ENCODE peak calls at places on chromosomes 7 and 10, in four cellular contexts. J is HT1080, N is GM12892, Y is fibroblast of pulmonary artery. Z is an unnamed sample.

GRCh38 chr10:51806079-51806835 is 106.9 kb upstream of the CSTF2T start:
- DNase-seq in J (no peak), N (no peak), Y (no peak), Z (no peak)

GRCh38 chr7:92629779-92630178 is 39.6 kb upstream of the FAM133B start:
- DNase-seq in J (no peak), N (no peak), Y (no peak), Z (no peak)

GRCh38 chr10:22321831-22322662 is 1.1 kb downstream of the BMI1 start:
- DNase-seq in J (peak; percentile 15), N (no peak), Y (no peak), Z (peak; percentile 39)

GRCh38 chr7:34207810-34208209 is 302.5 kb downstream of the BMPER start:
- DNase-seq in J (no peak), N (no peak), Y (no peak), Z (no peak)

GRCh38 chr10:22666287-22667092 is 47.9 kb downstream of the PIP4K2A start:
- DNase-seq in J (peak; percentile 20), N (no peak), Y (peak; percentile 57), Z (no peak)

GRCh38 chr7:128422856-128423255 is 13.1 kb upstream of the IMPDH1 start:
- DNase-seq in J (no peak), N (no peak), Y (no peak), Z (no peak)

GRCh38 chr7:42227523-42227922 is 9.5 kb downstream of the GLI3 start:
- DNase-seq in J (no peak), N (no peak), Y (no peak), Z (no peak)

GRCh38 chr7:75739796-75740672 is 1.3 kb upstream of the HIP1 start:
- DNase-seq in J (no peak), N (no peak), Y (peak; percentile 67), Z (no peak)

GRCh38 chr10:124917168-124917938 is 24.6 kb upstream of the ZRANB1 start:
- DNase-seq in J (peak; percentile 36), N (peak; percentile 37), Y (peak; percentile 46), Z (peak; percentile 76)

GRCh38 chr7:16242920-16243319 is 178.4 kb downstream of the CRPPA start:
- DNase-seq in J (no peak), N (no peak), Y (no peak), Z (no peak)

GRCh38 chr7:106166651-106167342 is 54.7 kb upstream of the SYPL1 start:
- DNase-seq in J (peak; percentile 46), N (no peak), Y (peak; percentile 92), Z (peak; percentile 69)

GRCh38 chr10:122343936-122344335 is 30.6 kb upstream of the PLEKHA1 start:
- DNase-seq in J (no peak), N (no peak), Y (no peak), Z (no peak)

GRCh38 chr7:953547-954327 is 743 bp downstream of the ADAP1 start:
- DNase-seq in J (no peak), N (no peak), Y (peak; percentile 42), Z (no peak)

GRCh38 chr7:155414508-155414907 is 43.4 kb upstream of the EN2 start:
- DNase-seq in J (no peak), N (no peak), Y (no peak), Z (no peak)

GRCh38 chr10:6400331-6400730 is 179.7 kb downstream of the PRKCQ start:
- DNase-seq in J (no peak), N (no peak), Y (no peak), Z (no peak)

GRCh38 chr10:69290993-69291392 is 12.7 kb downstream of the HK1 start:
- DNase-seq in J (no peak), N (no peak), Y (no peak), Z (no peak)

GRCh38 chr10:1601371-1601906 is 135.9 kb downstream of the ADARB2 start:
- DNase-seq in J (no peak), N (no peak), Y (no peak), Z (no peak)

GRCh38 chr10:73079779-73080178 is 16.9 kb downstream of the P4HA1 start:
- DNase-seq in J (no peak), N (no peak), Y (no peak), Z (no peak)

GRCh38 chr10:3524086-3524960 is 260.7 kb downstream of the KLF6 start:
- DNase-seq in J (no peak), N (no peak), Y (no peak), Z (no peak)

GRCh38 chr10:106467506-106467905 is 697.0 kb downstream of the SORCS1 start:
- DNase-seq in J (peak; percentile 52), N (no peak), Y (no peak), Z (no peak)

GRCh38 chr10:47361293-47361692 is 13.1 kb downstream of the RBP3 start:
- DNase-seq in J (no peak), N (no peak), Y (peak; percentile 49), Z (peak; percentile 45)

GRCh38 chr10:116385311-116385710 is 42.3 kb upstream of the PNLIPRP3 start:
- DNase-seq in J (no peak), N (no peak), Y (no peak), Z (no peak)

GRCh38 chr7:31775511-31775910 is 88.5 kb downstream of the PPP1R17 start:
- DNase-seq in J (no peak), N (no peak), Y (no peak), Z (no peak)

GRCh38 chr10:92387289-92387940 is 96.4 kb downstream of the MARCHF5 start:
- DNase-seq in J (peak; percentile 46), N (no peak), Y (peak; percentile 86), Z (peak; percentile 63)

GRCh38 chr7:255721-256361 is 34.1 kb upstream of the FOXL3 start:
- DNase-seq in J (no peak), N (no peak), Y (no peak), Z (no peak)

GRCh38 chr10:68231106-68231901 is 609 bp downstream of the ATOH7 start:
- DNase-seq in J (peak; percentile 68), N (peak; percentile 75), Y (peak; percentile 60), Z (peak; percentile 81)

GRCh38 chr7:134045716-134046115 is 81.4 kb upstream of the LRGUK start:
- DNase-seq in J (no peak), N (no peak), Y (no peak), Z (no peak)

GRCh38 chr7:149245244-149245643 is 5.8 kb downstream of the ZNF212 start:
- DNase-seq in J (peak; percentile 58), N (no peak), Y (no peak), Z (no peak)

GRCh38 chr7:92766461-92767003 is 69.8 kb downstream of the CDK6 start:
- DNase-seq in J (peak; percentile 65), N (no peak), Y (peak; percentile 70), Z (peak; percentile 47)

GRCh38 chr10:32332299-32332750 is 14.6 kb downstream of the EPC1 start:
- DNase-seq in J (no peak), N (peak; percentile 21), Y (peak; percentile 20), Z (no peak)

Z was measured in endothelial cell of umbilical vein.